ENCODE peak calls at places on chromosomes 5 and 9, in ten cellular contexts. P, H, C, K, A, Z, I, L, M and Y are unnamed samples.

GRCh38 chr9:125659954-125660353 is 47.1 kb downstream of the MAPKAP1 start:
- DNase-seq in P (no peak), H (peak; percentile 1), C (peak; percentile 78), K (peak; percentile 94), A (peak; percentile 67), Z (no peak), I (no peak), L (no peak), M (no peak), Y (no peak)

GRCh38 chr9:87167161-87167560 is 219.9 kb upstream of the GAS1 start:
- DNase-seq in P (no peak), H (no peak), C (no peak), K (no peak), A (no peak), Z (no peak), I (no peak), L (no peak), M (no peak), Y (no peak)

GRCh38 chr9:19028835-19029451 is 4.1 kb downstream of the SAXO1 start:
- DNase-seq in P (peak; percentile 83), H (peak; percentile 69), C (peak; percentile 69), K (peak; percentile 85), A (peak; percentile 65), Z (no peak), I (peak; percentile 45), L (no peak), M (no peak), Y (no peak)

GRCh38 chr5:32217886-32218396 is 43.8 kb upstream of the GOLPH3 start:
- DNase-seq in P (peak; percentile 70), H (peak; percentile 22), C (peak; percentile 19), K (peak; percentile 33), A (peak; percentile 30), Z (no peak), I (peak; percentile 65), L (no peak), M (no peak), Y (no peak)

GRCh38 chr9:113589407-113589806 is 125.9 kb downstream of the RGS3 start:
- DNase-seq in P (no peak), H (no peak), C (no peak), K (no peak), A (no peak), Z (peak; percentile 61), I (no peak), L (no peak), M (no peak), Y (no peak)

GRCh38 chr5:112921031-112921832 is 795 bp downstream of the REEP5 start:
- DNase-seq in P (peak; percentile 81), H (peak; percentile 63), C (peak; percentile 60), K (peak; percentile 68), A (peak; percentile 74), Z (peak; percentile 76), I (peak; percentile 31), L (peak; percentile 40), M (peak; percentile 52), Y (no peak)

GRCh38 chr5:17947029-17947428 is 312.8 kb downstream of the TAF11L14 start:
- DNase-seq in P (no peak), H (no peak), C (no peak), K (no peak), A (no peak), Z (no peak), I (no peak), L (no peak), M (no peak), Y (no peak)

GRCh38 chr9:109244179-109245132 is 76.4 kb downstream of the EPB41L4B start:
- DNase-seq in P (peak; percentile 84), H (peak; percentile 74), C (peak; percentile 76), K (peak; percentile 75), A (peak; percentile 51), Z (peak; percentile 76), I (peak; percentile 83), L (peak; percentile 32), M (peak; percentile 69), Y (no peak)

GRCh38 chr5:134432174-134432573 is 20.5 kb upstream of the CDKN2AIPNL start:
- DNase-seq in P (no peak), H (no peak), C (no peak), K (no peak), A (no peak), Z (no peak), I (no peak), L (no peak), M (no peak), Y (no peak)

GRCh38 chr5:172403191-172403794 is 51.0 kb downstream of the SH3PXD2B start:
- DNase-seq in P (peak; percentile 48), H (no peak), C (no peak), K (no peak), A (no peak), Z (no peak), I (peak; percentile 86), L (no peak), M (no peak), Y (no peak)

GRCh38 chr9:37144762-37145161 is 24.4 kb downstream of the ZCCHC7 start:
- DNase-seq in P (peak; percentile 73), H (no peak), C (no peak), K (peak; percentile 47), A (peak; percentile 34), Z (no peak), I (no peak), L (no peak), M (no peak), Y (no peak)

GRCh38 chr5:136222575-136223235 is 29.7 kb upstream of the SMIM32 start:
- DNase-seq in P (no peak), H (peak; percentile 39), C (peak; percentile 13), K (no peak), A (peak; percentile 4), Z (no peak), I (no peak), L (no peak), M (no peak), Y (no peak)